ENCODE peak calls at places on chromosomes 11 and 22, in six cellular contexts. V is body of pancreas; H is stimulated activated naive CD4-positive, alpha-beta T cell; J is stimulated activated CD8-positive, alpha-beta memory T cell treated with anti-CD3 and anti-CD28 coated beads, Interleukin-2, amount 100 ng/mL, for 48 hours; O is nephron progenitor cell; P is NCI-H1092 treated with DMSO at 0.1 percent for 48 hours. B is an unnamed sample.

GRCh38 chr22:18031670-18032454 is 7.5 kb upstream of the MICAL3 start:
- DNase-seq in V (peak; percentile 67), H (no peak), J (no peak), O (no peak), P (peak; percentile 49), B (no peak)

GRCh38 chr22:25764270-25765015 is 22.5 kb downstream of the MYO18B start:
- DNase-seq in V (no peak), H (no peak), J (no peak), O (no peak), P (no peak), B (no peak)

GRCh38 chr11:106447631-106448191 is 370.2 kb downstream of the AASDHPPT start:
- DNase-seq in V (no peak), H (no peak), J (no peak), O (no peak), P (no peak), B (no peak)

GRCh38 chr11:14078941-14079522 is 116.5 kb downstream of the SPON1 start:
- DNase-seq in V (no peak), H (no peak), J (no peak), O (no peak), P (no peak), B (peak; percentile 69)

GRCh38 chr22:46092646-46093410 is 57.5 kb upstream of the PPARA start:
- DNase-seq in V (peak; percentile 17), H (no peak), J (no peak), O (no peak), P (no peak), B (no peak)

GRCh38 chr11:128513915-128514681 is 73.3 kb downstream of the ETS1 start:
- DNase-seq in V (no peak), H (no peak), J (no peak), O (no peak), P (no peak), B (peak; percentile 4)

GRCh38 chr11:27998552-27998951 is 109.4 kb downstream of the KIF18A start:
- DNase-seq in V (no peak), H (no peak), J (no peak), O (no peak), P (no peak), B (no peak)

GRCh38 chr11:102613455-102613854 is 11.7 kb downstream of the MMP20 start:
- DNase-seq in V (no peak), H (no peak), J (no peak), O (no peak), P (no peak), B (no peak)

GRCh38 chr11:45156731-45157130 is 10.3 kb downstream of the PRDM11 start:
- DNase-seq in V (no peak), H (no peak), J (no peak), O (no peak), P (no peak), B (no peak)

GRCh38 chr22:40453676-40454075 is 83.3 kb downstream of the SGSM3 start:
- DNase-seq in V (no peak), H (no peak), J (no peak), O (no peak), P (no peak), B (no peak)

GRCh38 chr11:47376543-47377371 is 1.6 kb downstream of the SPI1 start:
- DNase-seq in V (no peak), H (no peak), J (no peak), O (no peak), P (no peak), B (no peak)

GRCh38 chr22:39360674-39361413 is 11.1 kb downstream of the SYNGR1 start:
- DNase-seq in V (peak; percentile 68), H (no peak), J (no peak), O (no peak), P (no peak), B (no peak)

GRCh38 chr11:115678942-115679341 is 174.7 kb upstream of the CADM1 start:
- DNase-seq in V (no peak), H (no peak), J (no peak), O (peak; percentile 38), P (peak; percentile 76), B (no peak)

B was measured in naive thymus-derived CD4-positive, alpha-beta T cell.